ENCODE peak calls at places on chromosomes 1 and 21, in four cellular contexts. I is progenitor cell of endocrine pancreas, A is IMR-90, S is astrocyte of the spinal cord. T is an unnamed sample.

GRCh38 chr1:245589827-245590421 is 435.1 kb downstream of the KIF26B start:
- DNase-seq in I (no peak), A (no peak), S (no peak), T (no peak)

GRCh38 chr1:159860456-159860855 is 2.0 kb downstream of the VSIG8 start:
- DNase-seq in A (no peak), S (no peak), I (no peak), T (peak; percentile 39)

GRCh38 chr1:153355445-153356071 is 2.1 kb upstream of the S100A9 start:
- DNase-seq in S (peak; percentile 9), I (no peak), A (peak; percentile 31), T (peak; percentile 45)

GRCh38 chr1:245086389-245086969 is 68.3 kb upstream of the KIF26B start:
- DNase-seq in A (peak; percentile 80), S (peak; percentile 62), I (no peak), T (peak; percentile 41)

GRCh38 chr1:168939131-168939946 is 167.2 kb upstream of the ATP1B1 start:
- DNase-seq in A (no peak), I (no peak), S (no peak), T (no peak)

GRCh38 chr1:20640183-20640597 is 6.9 kb downstream of the PINK1 start:
- DNase-seq in A (peak; percentile 54), I (peak; percentile 38), S (peak; percentile 52), T (peak; percentile 43)

GRCh38 chr1:184164529-184164928 is 113.0 kb downstream of the TSEN15 start:
- DNase-seq in I (no peak), A (no peak), S (no peak), T (no peak)

GRCh38 chr1:50936321-50936720 is 23.7 kb downstream of the FAF1 start:
- DNase-seq in S (no peak), A (peak; percentile 4), I (no peak), T (no peak)

GRCh38 chr1:71222668-71223067 is 141.8 kb upstream of the ZRANB2 start:
- DNase-seq in A (no peak), S (peak; percentile 25), I (no peak), T (no peak)

GRCh38 chr1:18232052-18232451 is 124.5 kb downstream of the IGSF21 start:
- DNase-seq in I (no peak), A (no peak), S (no peak), T (no peak)
- TF ChIP-seq CTCF in I (peak; percentile 37), A (no peak), S (peak; percentile 44), T (peak; percentile 68)

GRCh38 chr1:154726903-154727302 is 118.9 kb upstream of the ADAR start:
- DNase-seq in S (no peak), A (no peak), I (no peak), T (no peak)
- TF ChIP-seq CTCF in S (no peak), A (no peak), I (no peak), T (no peak)

GRCh38 chr1:9653783-9654517 is 2.4 kb downstream of the PIK3CD start:
- DNase-seq in I (no peak), A (no peak), S (no peak), T (no peak)
- TF ChIP-seq CTCF in I (no peak), A (no peak), S (no peak), T (no peak)

GRCh38 chr1:174413632-174414031 is 34.1 kb upstream of the GPR52 start:
- DNase-seq in I (no peak), A (no peak), S (no peak), T (no peak)
- TF ChIP-seq CTCF in I (no peak), A (peak; percentile 24), S (peak; percentile 22), T (peak; percentile 65)

DNA sequence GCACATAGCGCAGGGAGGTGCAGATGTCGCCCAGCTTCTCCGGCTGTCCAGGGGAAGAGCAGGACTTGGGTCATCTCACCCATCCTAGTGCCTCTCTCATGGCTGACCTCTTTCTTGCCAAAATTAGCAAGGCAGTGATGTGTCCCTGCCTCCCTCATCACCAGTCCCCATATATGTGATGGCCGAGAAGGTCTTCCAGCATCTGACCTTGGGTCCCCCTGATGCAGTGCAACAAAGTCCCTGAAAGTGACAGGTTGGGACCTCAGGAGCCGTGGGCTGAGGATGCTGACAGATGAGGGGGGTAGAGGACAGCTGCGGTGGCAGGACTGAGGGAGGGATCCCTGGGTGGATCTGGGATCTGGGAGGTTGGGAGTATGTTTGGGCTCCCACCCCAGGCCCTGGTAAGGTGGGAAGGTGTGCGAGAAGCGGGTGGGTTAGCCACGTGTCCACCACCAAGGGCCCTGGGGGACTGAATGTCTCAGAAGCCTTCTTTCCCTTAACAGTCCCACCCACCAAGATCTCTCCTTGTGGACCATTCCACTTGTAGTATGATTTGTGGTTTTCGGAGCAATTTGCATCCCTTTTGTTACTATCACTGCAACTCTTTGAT is 109.7 kb downstream of the SYT2 start:
- DNase-seq in A (no peak), S (no peak), I (no peak), T (no peak)
- TF ChIP-seq CTCF in A (no peak), S (no peak), I (no peak), T (peak; percentile 56)

GRCh38 chr21:27761623-27762022 is 794.7 kb upstream of the ADAMTS5 start:
- DNase-seq in A (no peak), I (no peak), S (no peak), T (no peak)

GRCh38 chr21:27756191-27756590 is 789.3 kb upstream of the ADAMTS5 start:
- DNase-seq in S (no peak), I (no peak), A (no peak), T (no peak)

GRCh38 chr21:27764056-27764455 is 797.2 kb upstream of the ADAMTS5 start:
- DNase-seq in S (no peak), I (no peak), A (no peak), T (no peak)

GRCh38 chr21:27759820-27760219 is 792.9 kb upstream of the ADAMTS5 start:
- DNase-seq in A (no peak), S (no peak), I (no peak), T (no peak)

GRCh38 chr21:27759091-27759659 is 792.3 kb upstream of the ADAMTS5 start:
- DNase-seq in S (no peak), I (no peak), A (no peak), T (no peak)
- TF ChIP-seq CTCF in S (peak; percentile 19), I (peak; percentile 50), A (peak; percentile 20), T (peak; percentile 69)